ENCODE peak calls at places on chromosomes 13 and 19, in nine cellular contexts. R is GM12878, N is stomach, D is spleen, U is HCT116, Z is transverse colon, K is IMR-90, M is heart left ventricle, L is HepG2. G is an unnamed sample.

GRCh38 chr13:30616927-30617314 is 799 bp upstream of the USPL1 start:
- DNase-seq in R (peak; percentile 61), N (peak; percentile 65), D (no peak), U (peak; percentile 78), Z (peak; percentile 71), K (peak; percentile 89), M (peak; percentile 79), L (peak; percentile 90), G (peak; percentile 94)

GRCh38 chr19:8517551-8518442 is 3.8 kb upstream of the ZNF414 start:
- DNase-seq in R (no peak), N (no peak), D (peak; percentile 85), U (no peak), Z (no peak), K (no peak), M (no peak), L (no peak), G (no peak)

GRCh38 chr13:27353166-27353583 is 71.2 kb upstream of the GTF3A start:
- DNase-seq in R (peak; percentile 89), N (no peak), D (no peak), U (no peak), Z (no peak), K (peak; percentile 88), M (no peak), L (peak; percentile 30), G (no peak)

GRCh38 chr19:50333235-50333736 is 4.1 kb upstream of the KCNC3 start:
- DNase-seq in R (peak; percentile 82), N (peak; percentile 89), D (peak; percentile 96), U (peak; percentile 88), Z (peak; percentile 88), K (peak; percentile 67), M (peak; percentile 89), L (peak; percentile 72), G (peak; percentile 90)

GRCh38 chr19:15175609-15176008 is 25.2 kb downstream of the NOTCH3 start:
- DNase-seq in R (no peak), N (no peak), D (no peak), U (no peak), Z (no peak), K (no peak), M (no peak), L (no peak), G (no peak)

GRCh38 chr19:1206733-1207301 is 1.2 kb downstream of the STK11 start:
- DNase-seq in R (no peak), N (no peak), D (peak; percentile 90), U (no peak), Z (peak; percentile 41), K (no peak), M (no peak), L (no peak), G (peak; percentile 85)

GRCh38 chr13:29918845-29919244 is 68.4 kb upstream of the UBL3 start:
- DNase-seq in R (no peak), N (peak; percentile 81), D (no peak), U (no peak), Z (no peak), K (peak; percentile 92), M (no peak), L (no peak), G (no peak)

GRCh38 chr19:6218497-6219146 is 61.2 kb downstream of the MLLT1 start:
- DNase-seq in R (peak; percentile 35), N (peak; percentile 91), D (peak; percentile 94), U (peak; percentile 51), Z (peak; percentile 89), K (peak; percentile 75), M (peak; percentile 84), L (peak; percentile 77), G (peak; percentile 91)

GRCh38 chr19:14786421-14786851 is 8.1 kb upstream of the ADGRE2 start:
- DNase-seq in R (no peak), N (no peak), D (peak; percentile 90), U (no peak), Z (no peak), K (no peak), M (peak; percentile 28), L (no peak), G (peak; percentile 45)

GRCh38 chr13:68350554-68350953 is 1120.4 kb upstream of the PCDH9 start:
- DNase-seq in R (no peak), N (no peak), D (no peak), U (no peak), Z (no peak), K (no peak), M (no peak), L (no peak), G (no peak)

GRCh38 chr19:33290956-33291622 is 11.2 kb downstream of the CEBPA start:
- DNase-seq in R (no peak), N (no peak), D (peak; percentile 66), U (no peak), Z (peak; percentile 81), K (no peak), M (no peak), L (no peak), G (no peak)

GRCh38 chr13:95341441-95341840 is 40.2 kb upstream of the ABCC4 start:
- DNase-seq in R (no peak), N (no peak), D (peak; percentile 29), U (no peak), Z (no peak), K (no peak), M (no peak), L (no peak), G (no peak)

GRCh38 chr13:80036845-80037504 is 304.0 kb downstream of the SPRY2 start:
- DNase-seq in R (no peak), N (no peak), D (no peak), U (no peak), Z (no peak), K (no peak), M (peak; percentile 21), L (no peak), G (no peak)

GRCh38 chr13:62209539-62209938 is 793.9 kb upstream of the PCDH20 start:
- DNase-seq in R (peak; percentile 65), N (no peak), D (no peak), U (no peak), Z (peak; percentile 8), K (no peak), M (no peak), L (no peak), G (no peak)

GRCh38 chr19:15237759-15238638 is 5.8 kb upstream of the EPHX3 start:
- DNase-seq in R (no peak), N (no peak), D (no peak), U (no peak), Z (no peak), K (no peak), M (no peak), L (no peak), G (no peak)

GRCh38 chr19:46967578-46968018 is 52.0 kb upstream of the NPAS1 start:
- DNase-seq in R (no peak), N (peak; percentile 75), D (no peak), U (no peak), Z (peak; percentile 74), K (no peak), M (peak; percentile 71), L (no peak), G (no peak)

GRCh38 chr13:68982961-68983619 is 1124.5 kb upstream of the ATXN8OS start:
- DNase-seq in R (no peak), N (no peak), D (peak; percentile 35), U (no peak), Z (no peak), K (no peak), M (no peak), L (no peak), G (no peak)

GRCh38 chr13:74132768-74133656 is 1.2 kb downstream of the KLF12 start:
- DNase-seq in R (no peak), N (peak; percentile 36), D (peak; percentile 87), U (no peak), Z (peak; percentile 26), K (peak; percentile 50), M (peak; percentile 33), L (no peak), G (no peak)

GRCh38 chr13:59034198-59034597 is 1129.5 kb downstream of the DIAPH3 start:
- DNase-seq in R (no peak), N (no peak), D (no peak), U (no peak), Z (no peak), K (no peak), M (no peak), L (no peak), G (no peak)

GRCh38 chr13:23554000-23554399 is 16.2 kb upstream of the TNFRSF19 start:
- DNase-seq in R (no peak), N (no peak), D (no peak), U (peak; percentile 19), Z (no peak), K (peak; percentile 16), M (no peak), L (no peak), G (no peak)

GRCh38 chr19:6044056-6044805 is 66.1 kb downstream of the RFX2 start:
- DNase-seq in R (no peak), N (no peak), D (no peak), U (no peak), Z (no peak), K (no peak), M (no peak), L (no peak), G (no peak)

GRCh38 chr19:49692102-49692599 is 1.2 kb downstream of the CPT1C start:
- DNase-seq in R (no peak), N (no peak), D (no peak), U (no peak), Z (no peak), K (no peak), M (no peak), L (no peak), G (no peak)

GRCh38 chr19:9818734-9819589 is at the start of gene FBXL12:
- DNase-seq in R (peak; percentile 93), N (peak; percentile 100), D (peak; percentile 100), U (peak; percentile 99), Z (peak; percentile 100), K (peak; percentile 99), M (peak; percentile 100), L (peak; percentile 97), G (peak; percentile 100)
- TF ChIP-seq POLR2A in R (peak; percentile 96), N (no peak), D (peak; percentile 21), U (peak; percentile 57), Z (peak; percentile 94), K (peak; percentile 96), M (peak; percentile 84), L (peak; percentile 97), G (peak; percentile 81)

GRCh38 chr19:44499962-44500949 is at the start of gene ZNF180:
- DNase-seq in R (peak; percentile 80), N (peak; percentile 95), D (peak; percentile 98), U (peak; percentile 92), Z (peak; percentile 96), K (peak; percentile 90), M (peak; percentile 96), L (peak; percentile 93), G (peak; percentile 96)
- TF ChIP-seq POLR2A in R (peak; percentile 94), N (no peak), D (peak; percentile 47), U (peak; percentile 63), Z (peak; percentile 86), K (peak; percentile 43), M (peak; percentile 93), L (peak; percentile 77), G (peak; percentile 85)

GRCh38 chr13:24747248-24748151 is 16.5 kb upstream of the RNF17 start:
- DNase-seq in R (no peak), N (no peak), D (no peak), U (no peak), Z (peak; percentile 24), K (no peak), M (no peak), L (no peak), G (no peak)
- TF ChIP-seq POLR2A in R (no peak), N (no peak), D (no peak), U (no peak), Z (no peak), K (no peak), M (no peak), L (no peak), G (no peak)

DNA sequence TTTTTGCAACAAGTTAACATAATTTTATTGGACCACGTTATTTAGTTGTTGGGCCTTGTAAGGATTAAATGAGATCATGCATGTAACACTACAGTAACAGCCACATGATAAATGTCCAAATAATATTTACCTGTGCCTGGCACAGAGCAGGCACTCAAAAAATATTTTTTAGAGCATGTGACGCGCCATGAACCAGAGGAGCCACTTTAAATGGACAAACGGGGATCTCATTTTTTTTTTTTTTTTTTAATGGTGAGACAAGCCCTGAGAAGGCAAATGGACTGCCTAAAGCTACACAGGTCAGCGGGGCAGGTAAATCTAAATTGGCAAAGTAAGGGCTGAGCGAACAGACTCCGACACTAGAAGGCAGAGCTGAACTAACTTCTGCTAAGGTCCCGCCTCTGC is 840 bp upstream of the RPS19 start:
- DNase-seq in R (no peak), N (no peak), D (no peak), U (no peak), Z (no peak), K (no peak), M (no peak), L (no peak), G (no peak)
- TF ChIP-seq POLR2A in R (no peak), N (no peak), D (no peak), U (peak; percentile 43), Z (no peak), K (no peak), M (no peak), L (peak; percentile 45), G (no peak)

G was measured in erythroblast.